ENCODE peak calls at places on chromosome 18, in six cellular contexts. One of them, this sample, is unnamed.

GRCh38 chr18:9240270-9240669 is 94.3 kb upstream of the TWSG1 start:
- DNase-seq in left ventricle myocardium inferior: no peak
- DNase-seq in HL-60: no peak
- DNase-seq in tibial artery: no peak
- DNase-seq in Peyer's patch: no peak
- DNase-seq in fibroblast of lung: no peak
- DNase-seq in this sample: no peak

GRCh38 chr18:12657048-12657848 is 659 bp downstream of the SPIRE1 start:
- DNase-seq in HL-60: no peak
- DNase-seq in Peyer's patch: no peak
- DNase-seq in tibial artery: peak; percentile 74
- DNase-seq in left ventricle myocardium inferior: peak; percentile 58
- DNase-seq in fibroblast of lung: peak; percentile 37
- DNase-seq in this sample: no peak

GRCh38 chr18:75211721-75212625 is 1.4 kb downstream of the TSHZ1 start:
- DNase-seq in HL-60: no peak
- DNase-seq in fibroblast of lung: no peak
- DNase-seq in tibial artery: no peak
- DNase-seq in left ventricle myocardium inferior: peak; percentile 50
- DNase-seq in Peyer's patch: peak; percentile 33
- DNase-seq in this sample: no peak

GRCh38 chr18:72811047-72811446 is 56.7 kb downstream of the NETO1 start:
- DNase-seq in left ventricle myocardium inferior: no peak
- DNase-seq in tibial artery: no peak
- DNase-seq in HL-60: no peak
- DNase-seq in Peyer's patch: no peak
- DNase-seq in fibroblast of lung: no peak
- DNase-seq in this sample: no peak

GRCh38 chr18:7273301-7273911 is 42.5 kb downstream of the LRRC30 start:
- DNase-seq in HL-60: no peak
- DNase-seq in fibroblast of lung: peak; percentile 85
- DNase-seq in left ventricle myocardium inferior: peak; percentile 65
- DNase-seq in tibial artery: peak; percentile 85
- DNase-seq in Peyer's patch: no peak
- DNase-seq in this sample: no peak

GRCh38 chr18:62245699-62246098 is 58.6 kb downstream of the RELCH start:
- DNase-seq in fibroblast of lung: no peak
- DNase-seq in Peyer's patch: no peak
- DNase-seq in left ventricle myocardium inferior: no peak
- DNase-seq in HL-60: no peak
- DNase-seq in tibial artery: no peak
- DNase-seq in this sample: no peak

GRCh38 chr18:74868461-74868860 is 270.8 kb downstream of the ZNF407 start:
- DNase-seq in fibroblast of lung: no peak
- DNase-seq in left ventricle myocardium inferior: peak; percentile 41
- DNase-seq in HL-60: no peak
- DNase-seq in tibial artery: no peak
- DNase-seq in Peyer's patch: no peak
- DNase-seq in this sample: no peak

GRCh38 chr18:23281626-23282436 is 146.5 kb downstream of the CABLES1 start:
- DNase-seq in HL-60: no peak
- DNase-seq in tibial artery: no peak
- DNase-seq in Peyer's patch: no peak
- DNase-seq in left ventricle myocardium inferior: no peak
- DNase-seq in fibroblast of lung: no peak
- DNase-seq in this sample: no peak

GRCh38 chr18:73752546-73752945 is 395.1 kb downstream of the FBXO15 start:
- DNase-seq in fibroblast of lung: peak; percentile 65
- DNase-seq in tibial artery: no peak
- DNase-seq in left ventricle myocardium inferior: no peak
- DNase-seq in HL-60: no peak
- DNase-seq in Peyer's patch: no peak
- DNase-seq in this sample: peak; percentile 55

GRCh38 chr18:9058426-9058825 is 44.1 kb upstream of the NDUFV2 start:
- DNase-seq in fibroblast of lung: no peak
- DNase-seq in Peyer's patch: no peak
- DNase-seq in HL-60: no peak
- DNase-seq in tibial artery: no peak
- DNase-seq in left ventricle myocardium inferior: no peak
- DNase-seq in this sample: no peak

GRCh38 chr18:62450546-62451395 is 72.1 kb upstream of the ZCCHC2 start:
- DNase-seq in HL-60: peak; percentile 95
- DNase-seq in Peyer's patch: no peak
- DNase-seq in tibial artery: peak; percentile 95
- DNase-seq in left ventricle myocardium inferior: peak; percentile 63
- DNase-seq in fibroblast of lung: peak; percentile 78
- DNase-seq in this sample: peak; percentile 77

GRCh38 chr18:79680100-79680879 is 687 bp downstream of the CTDP1 start:
- DNase-seq in tibial artery: peak; percentile 68
- DNase-seq in Peyer's patch: no peak
- DNase-seq in HL-60: peak; percentile 78
- DNase-seq in fibroblast of lung: peak; percentile 45
- DNase-seq in left ventricle myocardium inferior: no peak
- DNase-seq in this sample: no peak

GRCh38 chr18:33710269-33710668 is 132.2 kb downstream of the ASXL3 start:
- DNase-seq in left ventricle myocardium inferior: no peak
- DNase-seq in fibroblast of lung: no peak
- DNase-seq in tibial artery: no peak
- DNase-seq in Peyer's patch: no peak
- DNase-seq in HL-60: no peak
- DNase-seq in this sample: no peak
- H3K4me3 ChIP-seq in left ventricle myocardium inferior: no peak overlapping the region
- H3K4me3 ChIP-seq in fibroblast of lung: no peak overlapping the region
- H3K4me3 ChIP-seq in tibial artery: no peak overlapping the region
- H3K4me3 ChIP-seq in Peyer's patch: no peak overlapping the region
- H3K4me3 ChIP-seq in HL-60: no peak overlapping the region
- H3K4me3 ChIP-seq in this sample: no peak overlapping the region

GRCh38 chr18:35376393-35376741 is 770 bp downstream of the ZNF396 start:
- DNase-seq in fibroblast of lung: no peak
- DNase-seq in HL-60: peak; percentile 50
- DNase-seq in left ventricle myocardium inferior: peak; percentile 22
- DNase-seq in Peyer's patch: peak; percentile 40
- DNase-seq in tibial artery: peak; percentile 64
- DNase-seq in this sample: no peak

GRCh38 chr18:35378206-35378795 is 1.2 kb upstream of the ZNF396 start:
- DNase-seq in HL-60: no peak
- DNase-seq in left ventricle myocardium inferior: no peak
- DNase-seq in tibial artery: no peak
- DNase-seq in Peyer's patch: no peak
- DNase-seq in fibroblast of lung: no peak
- DNase-seq in this sample: no peak

GRCh38 chr18:35379421-35379820 is 2.3 kb upstream of the ZNF396 start:
- DNase-seq in left ventricle myocardium inferior: no peak
- DNase-seq in tibial artery: no peak
- DNase-seq in HL-60: no peak
- DNase-seq in Peyer's patch: no peak
- DNase-seq in fibroblast of lung: no peak
- DNase-seq in this sample: no peak

GRCh38 chr18:35371412-35372195 is 5.5 kb downstream of the ZNF396 start:
- DNase-seq in HL-60: no peak
- DNase-seq in Peyer's patch: no peak
- DNase-seq in left ventricle myocardium inferior: no peak
- DNase-seq in fibroblast of lung: peak; percentile 62
- DNase-seq in tibial artery: no peak
- DNase-seq in this sample: no peak

DNA sequence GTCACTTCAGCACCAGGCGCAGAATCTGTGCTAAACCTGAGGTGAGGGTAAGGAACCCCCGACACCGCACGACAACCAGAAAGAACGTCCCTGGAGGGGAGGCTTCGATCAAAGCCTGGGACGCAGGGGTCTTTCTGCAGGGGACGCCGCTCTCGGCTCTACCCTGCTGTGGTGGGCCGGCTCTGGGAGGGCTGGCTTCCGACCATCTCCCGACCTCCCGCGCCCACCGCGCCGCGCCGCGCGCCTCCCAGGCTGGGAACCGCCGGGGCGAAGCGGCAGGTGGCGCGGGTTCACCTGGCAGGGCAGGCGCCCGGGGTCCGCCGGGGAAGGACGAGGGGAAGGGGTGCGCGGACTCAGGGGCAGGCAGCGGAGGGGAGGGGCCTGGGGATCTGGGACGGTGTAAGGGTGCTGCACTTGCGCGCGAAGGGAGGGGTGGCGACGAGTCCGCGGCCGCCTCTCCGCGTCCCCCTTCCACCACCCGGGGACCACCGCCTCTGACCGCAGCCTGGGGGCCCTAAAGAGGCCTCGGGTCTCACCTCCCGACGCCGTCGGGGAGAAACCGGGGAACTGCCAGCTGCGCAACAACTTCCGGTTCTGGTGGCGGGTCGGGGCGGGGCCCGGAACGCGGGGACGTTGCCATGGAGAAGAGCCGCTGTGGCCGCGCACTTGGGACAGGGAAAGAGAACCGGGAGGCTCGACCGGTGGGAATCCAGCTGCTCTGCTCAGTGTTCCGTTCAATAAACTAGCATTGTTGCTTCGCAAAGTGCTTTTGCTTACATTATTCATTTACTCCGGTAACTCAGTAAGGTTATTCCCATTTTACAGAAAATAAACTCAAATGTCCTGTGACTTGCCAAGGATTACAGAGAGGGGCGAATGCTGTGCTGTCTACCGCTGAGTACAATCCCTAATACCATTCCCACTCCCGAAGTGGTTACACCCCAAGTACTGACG is at the start of gene ZNF396:
- DNase-seq in Peyer's patch: peak; percentile 78
- DNase-seq in HL-60: peak; percentile 72
- DNase-seq in tibial artery: peak; percentile 90
- DNase-seq in left ventricle myocardium inferior: peak; percentile 85
- DNase-seq in fibroblast of lung: peak; percentile 51
- DNase-seq in this sample: peak; percentile 19
- TF ChIP-seq CTCF in Peyer's patch: no peak
- TF ChIP-seq CTCF in HL-60: no peak
- TF ChIP-seq CTCF in tibial artery: no peak
- TF ChIP-seq CTCF in left ventricle myocardium inferior: no peak
- TF ChIP-seq CTCF in fibroblast of lung: no peak
- TF ChIP-seq CTCF in this sample: no peak

DNA sequence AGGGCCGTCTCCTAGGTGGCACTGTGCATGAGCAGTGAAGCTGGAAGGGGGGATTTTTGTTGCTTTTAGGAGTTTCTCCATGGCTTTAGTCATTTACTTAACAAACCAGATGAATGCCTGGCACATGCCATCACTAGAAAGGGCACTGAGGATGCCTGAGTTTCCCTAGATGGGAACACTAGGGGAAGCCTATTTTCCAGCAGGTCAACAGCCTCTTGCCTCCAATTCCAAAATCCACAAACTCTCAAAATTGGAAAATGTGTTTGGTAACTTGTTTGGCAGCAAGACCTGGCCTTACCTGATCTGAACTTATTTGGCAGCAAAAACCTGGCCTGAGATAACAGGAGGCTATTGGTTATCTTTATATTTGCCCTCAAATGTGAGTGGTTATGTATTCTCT is 2.6 kb downstream of the LIPG start:
- DNase-seq in HL-60: no peak
- DNase-seq in left ventricle myocardium inferior: no peak
- DNase-seq in tibial artery: no peak
- DNase-seq in Peyer's patch: no peak
- DNase-seq in fibroblast of lung: no peak
- DNase-seq in this sample: no peak
- H3K27me3 ChIP-seq in HL-60: peaks cover 67% of the 10 kb centered on the region
- H3K27me3 ChIP-seq in left ventricle myocardium inferior: peaks cover 93% of the 10 kb centered on the region
- H3K27me3 ChIP-seq in tibial artery: no peaks in the 10 kb centered on the region
- H3K27me3 ChIP-seq in Peyer's patch: no peaks in the 10 kb centered on the region
- H3K27me3 ChIP-seq in fibroblast of lung: peaks cover 15% of the 10 kb centered on the region
- H3K27me3 ChIP-seq in this sample: no peaks in the 10 kb centered on the region

GRCh38 chr18:46250084-46250811 is 146.1 kb downstream of the HAUS1 start:
- DNase-seq in left ventricle myocardium inferior: no peak
- DNase-seq in HL-60: peak; percentile 32
- DNase-seq in fibroblast of lung: peak; percentile 72
- DNase-seq in tibial artery: no peak
- DNase-seq in Peyer's patch: peak; percentile 53
- DNase-seq in this sample: peak; percentile 97
- H3K4me3 ChIP-seq in left ventricle myocardium inferior: no peak overlapping the region
- H3K4me3 ChIP-seq in HL-60: no peak overlapping the region
- H3K4me3 ChIP-seq in fibroblast of lung: no peak overlapping the region
- H3K4me3 ChIP-seq in tibial artery: no peak overlapping the region
- H3K4me3 ChIP-seq in Peyer's patch: peak overlapping the region; percentile 23
- H3K4me3 ChIP-seq in this sample: no peak overlapping the region

DNA sequence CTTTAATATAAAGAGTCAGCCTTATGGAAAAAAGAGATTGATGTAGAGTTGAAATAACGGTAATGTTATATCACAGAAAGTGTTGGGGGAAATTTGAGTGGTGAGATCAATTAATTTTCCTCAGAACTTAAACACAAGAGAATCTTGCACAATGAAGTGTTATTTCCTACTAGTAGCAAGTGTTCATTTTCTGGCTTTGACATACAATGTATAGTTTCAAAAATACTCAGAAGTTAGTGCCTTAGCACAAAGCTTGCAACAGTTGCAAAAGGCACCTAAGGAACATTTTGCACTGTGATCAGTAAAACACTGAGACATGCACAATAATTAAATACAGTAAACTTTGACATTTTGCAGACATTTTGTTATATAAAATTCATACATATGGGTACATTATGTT is 161.2 kb downstream of the CD226 start:
- DNase-seq in fibroblast of lung: no peak
- DNase-seq in tibial artery: no peak
- DNase-seq in HL-60: no peak
- DNase-seq in Peyer's patch: no peak
- DNase-seq in left ventricle myocardium inferior: no peak
- DNase-seq in this sample: no peak
- TF ChIP-seq CTCF in fibroblast of lung: no peak
- TF ChIP-seq CTCF in tibial artery: no peak
- TF ChIP-seq CTCF in HL-60: no peak
- TF ChIP-seq CTCF in Peyer's patch: no peak
- TF ChIP-seq CTCF in left ventricle myocardium inferior: no peak
- TF ChIP-seq CTCF in this sample: no peak

GRCh38 chr18:568731-569130 is 11.4 kb upstream of the CETN1 start:
- DNase-seq in tibial artery: no peak
- DNase-seq in fibroblast of lung: no peak
- DNase-seq in left ventricle myocardium inferior: no peak
- DNase-seq in HL-60: no peak
- DNase-seq in Peyer's patch: no peak
- DNase-seq in this sample: no peak
- H3K27me3 ChIP-seq in tibial artery: no peaks in the 10 kb centered on the region
- H3K27me3 ChIP-seq in fibroblast of lung: no peaks in the 10 kb centered on the region
- H3K27me3 ChIP-seq in left ventricle myocardium inferior: no peaks in the 10 kb centered on the region
- H3K27me3 ChIP-seq in HL-60: no peaks in the 10 kb centered on the region
- H3K27me3 ChIP-seq in Peyer's patch: no peaks in the 10 kb centered on the region
- H3K27me3 ChIP-seq in this sample: peaks cover 2% of the 10 kb centered on the region

GRCh38 chr18:26813043-26813442 is 52.5 kb downstream of the AQP4 start:
- DNase-seq in left ventricle myocardium inferior: no peak
- DNase-seq in Peyer's patch: no peak
- DNase-seq in HL-60: no peak
- DNase-seq in fibroblast of lung: no peak
- DNase-seq in tibial artery: no peak
- DNase-seq in this sample: peak; percentile 14
- H3K4me3 ChIP-seq in left ventricle myocardium inferior: no peak overlapping the region
- H3K4me3 ChIP-seq in Peyer's patch: no peak overlapping the region
- H3K4me3 ChIP-seq in HL-60: no peak overlapping the region
- H3K4me3 ChIP-seq in fibroblast of lung: no peak overlapping the region
- H3K4me3 ChIP-seq in tibial artery: no peak overlapping the region
- H3K4me3 ChIP-seq in this sample: no peak overlapping the region